ENCODE peak calls at places on chromosome 2, in seven cellular contexts. P is activated naive CD4-positive, alpha-beta T cell treated with anti-CD3 and anti-CD28 coated beads for 36 hours; Q is non-pigmented ciliary epithelial cell; S is NCI-H226; O is HFFc6; M is H4; X is endothelial cell of umbilical vein. D is an unnamed sample.

GRCh38 chr2:54666131-54666637 is 57.3 kb upstream of the EML6 start:
- DNase-seq in M (peak), X (peak), Q (no peak), S (peak), P (no peak), O (peak), D (no peak)

GRCh38 chr2:42959148-42959992 is 167.0 kb upstream of the HAAO start:
- DNase-seq in P (no peak), M (no peak), Q (no peak), S (peak), O (no peak), X (peak), D (no peak)

GRCh38 chr2:104901037-104901851 is 47.3 kb downstream of the POU3F3 start:
- DNase-seq in M (no peak), X (no peak), S (no peak), Q (no peak), O (no peak), P (no peak), D (peak)

GRCh38 chr2:25814681-25815080 is 63.6 kb downstream of the ASXL2 start:
- DNase-seq in X (no peak), P (no peak), Q (no peak), M (no peak), O (peak), S (no peak), D (no peak)

GRCh38 chr2:233221378-233222063 is 30.0 kb upstream of the ATG16L1 start:
- DNase-seq in P (no peak), S (peak), O (no peak), X (no peak), Q (no peak), M (no peak), D (no peak)

GRCh38 chr2:85888745-85889647 is at the start of gene ST3GAL5:
- DNase-seq in S (peak), P (peak), Q (no peak), O (peak), X (peak), M (peak), D (no peak)

GRCh38 chr2:120669121-120669952 is 66.3 kb upstream of the GLI2 start:
- DNase-seq in O (no peak), M (peak), Q (no peak), X (peak), S (no peak), P (peak), D (no peak)

GRCh38 chr2:46227022-46227421 is 70.2 kb upstream of the EPAS1 start:
- DNase-seq in P (no peak), O (no peak), X (no peak), M (no peak), S (no peak), Q (no peak), D (no peak)

GRCh38 chr2:222283634-222284033 is 15.2 kb downstream of the PAX3 start:
- DNase-seq in M (no peak), O (no peak), P (no peak), Q (no peak), S (no peak), X (no peak), D (no peak)

GRCh38 chr2:207165121-207166038 is at the start of gene KLF7:
- DNase-seq in Q (no peak), O (peak), X (peak), P (peak), M (peak), S (no peak), D (no peak)

GRCh38 chr2:213422211-213422610 is 137.9 kb downstream of the SPAG16 start:
- DNase-seq in Q (no peak), O (no peak), X (no peak), P (no peak), S (no peak), M (no peak), D (no peak)

GRCh38 chr2:8682719-8683667 is 1.1 kb downstream of the ID2 start:
- DNase-seq in O (peak), Q (no peak), M (peak), X (peak), P (peak), S (peak), D (no peak)

GRCh38 chr2:190855245-190855644 is 25.4 kb upstream of the GLS start:
- DNase-seq in O (no peak), X (no peak), P (no peak), M (no peak), Q (no peak), S (no peak), D (no peak)

GRCh38 chr2:215027775-215028174 is 110.7 kb downstream of the ABCA12 start:
- DNase-seq in Q (no peak), S (peak), M (no peak), X (no peak), O (no peak), P (no peak), D (no peak)

GRCh38 chr2:40962026-40962425 is 510.1 kb upstream of the SLC8A1 start:
- DNase-seq in Q (no peak), P (no peak), S (no peak), M (no peak), X (peak), O (no peak), D (no peak)